ENCODE peak calls at places on chromosomes 5 and 9, in ten cellular contexts. One of them, this sample, is unnamed. For H3K27me3, the result is how much of the 10 kb centered on the place peaks cover.

GRCh38 chr5:17204133-17204489 is 13.3 kb upstream of the BASP1 start:
- DNase-seq in left ventricle myocardium inferior: no peak
- DNase-seq in aorta: no peak
- DNase-seq in foreskin keratinocyte: no peak
- DNase-seq in neural progenitor cell: no peak
- DNase-seq in BE2C: no peak
- DNase-seq in gastrocnemius medialis: no peak
- DNase-seq in cardiac muscle cell: no peak
- DNase-seq in lung: no peak
- DNase-seq in PC-3: no peak
- DNase-seq in this sample: no peak

GRCh38 chr5:55308254-55308836 is 556 bp downstream of the MTREX start:
- DNase-seq in left ventricle myocardium inferior: no peak
- DNase-seq in aorta: no peak
- DNase-seq in foreskin keratinocyte: peak
- DNase-seq in neural progenitor cell: no peak
- DNase-seq in BE2C: peak
- DNase-seq in gastrocnemius medialis: peak
- DNase-seq in cardiac muscle cell: peak
- DNase-seq in lung: no peak
- DNase-seq in PC-3: no peak
- DNase-seq in this sample: no peak

GRCh38 chr5:177327539-177328522 is 16.1 kb upstream of the MXD3 start:
- DNase-seq in left ventricle myocardium inferior: peak
- DNase-seq in aorta: peak
- DNase-seq in foreskin keratinocyte: no peak
- DNase-seq in neural progenitor cell: no peak
- DNase-seq in BE2C: no peak
- DNase-seq in gastrocnemius medialis: no peak
- DNase-seq in cardiac muscle cell: peak
- DNase-seq in lung: no peak
- DNase-seq in PC-3: peak
- DNase-seq in this sample: no peak

GRCh38 chr5:155665371-155665770 is 651.8 kb downstream of the KIF4B start:
- DNase-seq in left ventricle myocardium inferior: no peak
- DNase-seq in aorta: no peak
- DNase-seq in foreskin keratinocyte: no peak
- DNase-seq in neural progenitor cell: no peak
- DNase-seq in BE2C: no peak
- DNase-seq in gastrocnemius medialis: no peak
- DNase-seq in cardiac muscle cell: no peak
- DNase-seq in lung: no peak
- DNase-seq in PC-3: no peak
- DNase-seq in this sample: no peak

GRCh38 chr9:138101444-138102234 is 224.1 kb downstream of the CACNA1B start:
- DNase-seq in left ventricle myocardium inferior: no peak
- DNase-seq in aorta: no peak
- DNase-seq in foreskin keratinocyte: no peak
- DNase-seq in neural progenitor cell: no peak
- DNase-seq in BE2C: no peak
- DNase-seq in gastrocnemius medialis: no peak
- DNase-seq in cardiac muscle cell: no peak
- DNase-seq in lung: no peak
- DNase-seq in PC-3: no peak
- DNase-seq in this sample: no peak

GRCh38 chr5:72472666-72473422 is 34.4 kb downstream of the ZNF366 start:
- DNase-seq in left ventricle myocardium inferior: no peak
- DNase-seq in aorta: no peak
- DNase-seq in foreskin keratinocyte: no peak
- DNase-seq in neural progenitor cell: no peak
- DNase-seq in BE2C: no peak
- DNase-seq in gastrocnemius medialis: no peak
- DNase-seq in cardiac muscle cell: peak
- DNase-seq in lung: no peak
- DNase-seq in PC-3: peak
- DNase-seq in this sample: no peak

GRCh38 chr9:88593537-88594185 is 58.7 kb downstream of the NXNL2 start:
- DNase-seq in left ventricle myocardium inferior: no peak
- DNase-seq in aorta: no peak
- DNase-seq in foreskin keratinocyte: no peak
- DNase-seq in neural progenitor cell: peak
- DNase-seq in BE2C: peak
- DNase-seq in gastrocnemius medialis: no peak
- DNase-seq in cardiac muscle cell: peak
- DNase-seq in lung: peak
- DNase-seq in PC-3: peak
- DNase-seq in this sample: no peak

GRCh38 chr5:55406292-55406691 is 98.5 kb downstream of the MTREX start:
- DNase-seq in left ventricle myocardium inferior: no peak
- DNase-seq in aorta: no peak
- DNase-seq in foreskin keratinocyte: no peak
- DNase-seq in neural progenitor cell: no peak
- DNase-seq in BE2C: no peak
- DNase-seq in gastrocnemius medialis: no peak
- DNase-seq in cardiac muscle cell: no peak
- DNase-seq in lung: no peak
- DNase-seq in PC-3: no peak
- DNase-seq in this sample: no peak

GRCh38 chr9:132885691-132886357 is 7.1 kb downstream of the SPACA9 start:
- DNase-seq in left ventricle myocardium inferior: no peak
- DNase-seq in aorta: no peak
- DNase-seq in foreskin keratinocyte: no peak
- DNase-seq in neural progenitor cell: no peak
- DNase-seq in BE2C: no peak
- DNase-seq in gastrocnemius medialis: no peak
- DNase-seq in cardiac muscle cell: no peak
- DNase-seq in lung: no peak
- DNase-seq in PC-3: no peak
- DNase-seq in this sample: no peak

GRCh38 chr9:121771851-121772599 is 120.6 kb downstream of the DAB2IP start:
- DNase-seq in left ventricle myocardium inferior: peak
- DNase-seq in aorta: peak
- DNase-seq in foreskin keratinocyte: no peak
- DNase-seq in neural progenitor cell: no peak
- DNase-seq in BE2C: peak
- DNase-seq in gastrocnemius medialis: no peak
- DNase-seq in cardiac muscle cell: no peak
- DNase-seq in lung: no peak
- DNase-seq in PC-3: no peak
- DNase-seq in this sample: no peak

GRCh38 chr9:78306222-78307076 is 9.5 kb downstream of the PSAT1 start:
- DNase-seq in left ventricle myocardium inferior: no peak
- DNase-seq in aorta: no peak
- DNase-seq in foreskin keratinocyte: no peak
- DNase-seq in neural progenitor cell: no peak
- DNase-seq in BE2C: no peak
- DNase-seq in gastrocnemius medialis: no peak
- DNase-seq in cardiac muscle cell: no peak
- DNase-seq in lung: no peak
- DNase-seq in PC-3: no peak
- DNase-seq in this sample: no peak

DNA sequence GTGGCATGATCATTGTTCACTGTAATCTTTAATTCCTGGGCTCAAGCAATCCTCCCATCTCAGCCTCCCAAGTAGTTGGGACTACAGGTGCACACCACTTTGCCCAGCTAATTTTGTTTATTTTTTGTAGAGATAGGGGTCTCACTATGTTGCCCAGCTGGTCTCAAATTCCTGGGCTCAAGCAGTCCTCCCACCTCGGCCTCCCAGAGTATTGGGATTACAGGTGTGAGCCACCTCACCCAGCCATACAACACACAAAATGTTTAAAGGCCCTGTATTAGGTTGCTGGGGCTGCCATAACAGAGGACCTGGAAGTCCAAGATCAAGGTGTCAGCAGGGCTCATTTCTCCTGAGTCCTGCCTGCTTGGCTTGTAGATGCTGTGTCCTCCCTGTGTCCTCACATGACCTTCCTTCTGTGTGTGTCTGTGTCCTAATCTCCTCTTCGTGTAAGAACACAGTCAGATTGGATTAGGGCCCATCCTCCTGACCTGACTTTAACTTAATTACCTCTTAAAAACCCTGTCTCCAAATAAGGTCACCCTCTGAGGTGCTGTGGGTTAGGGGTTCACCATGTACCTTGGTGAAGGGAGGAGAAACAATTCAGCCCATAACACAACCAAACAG is 5.4 kb downstream of the UBE2QL1 start:
- DNase-seq in left ventricle myocardium inferior: no peak
- DNase-seq in aorta: no peak
- DNase-seq in foreskin keratinocyte: no peak
- DNase-seq in neural progenitor cell: no peak
- DNase-seq in BE2C: no peak
- DNase-seq in gastrocnemius medialis: peak
- DNase-seq in cardiac muscle cell: no peak
- DNase-seq in lung: no peak
- DNase-seq in PC-3: no peak
- DNase-seq in this sample: no peak
- H3K27me3 ChIP-seq in left ventricle myocardium inferior: half or more
- H3K27me3 ChIP-seq in aorta: under half
- H3K27me3 ChIP-seq in foreskin keratinocyte: under half
- H3K27me3 ChIP-seq in neural progenitor cell: half or more
- H3K27me3 ChIP-seq in BE2C: under half
- H3K27me3 ChIP-seq in gastrocnemius medialis: under half
- H3K27me3 ChIP-seq in cardiac muscle cell: under half
- H3K27me3 ChIP-seq in lung: under half
- H3K27me3 ChIP-seq in PC-3: under half
- H3K27me3 ChIP-seq in this sample: under half

GRCh38 chr5:50712479-50712878 is 46.0 kb downstream of the PARP8 start:
- DNase-seq in left ventricle myocardium inferior: no peak
- DNase-seq in aorta: no peak
- DNase-seq in foreskin keratinocyte: no peak
- DNase-seq in neural progenitor cell: no peak
- DNase-seq in BE2C: no peak
- DNase-seq in gastrocnemius medialis: no peak
- DNase-seq in cardiac muscle cell: no peak
- DNase-seq in lung: no peak
- DNase-seq in PC-3: no peak
- DNase-seq in this sample: no peak

GRCh38 chr5:50715001-50715400 is 48.6 kb downstream of the PARP8 start:
- DNase-seq in left ventricle myocardium inferior: no peak
- DNase-seq in aorta: no peak
- DNase-seq in foreskin keratinocyte: no peak
- DNase-seq in neural progenitor cell: no peak
- DNase-seq in BE2C: no peak
- DNase-seq in gastrocnemius medialis: no peak
- DNase-seq in cardiac muscle cell: no peak
- DNase-seq in lung: no peak
- DNase-seq in PC-3: no peak
- DNase-seq in this sample: no peak

GRCh38 chr5:50709471-50709870 is 43.0 kb downstream of the PARP8 start:
- DNase-seq in left ventricle myocardium inferior: no peak
- DNase-seq in aorta: no peak
- DNase-seq in foreskin keratinocyte: no peak
- DNase-seq in neural progenitor cell: no peak
- DNase-seq in BE2C: no peak
- DNase-seq in gastrocnemius medialis: no peak
- DNase-seq in cardiac muscle cell: peak
- DNase-seq in lung: no peak
- DNase-seq in PC-3: no peak
- DNase-seq in this sample: no peak

GRCh38 chr5:50711280-50711679 is 44.8 kb downstream of the PARP8 start:
- DNase-seq in left ventricle myocardium inferior: no peak
- DNase-seq in aorta: no peak
- DNase-seq in foreskin keratinocyte: no peak
- DNase-seq in neural progenitor cell: no peak
- DNase-seq in BE2C: no peak
- DNase-seq in gastrocnemius medialis: no peak
- DNase-seq in cardiac muscle cell: no peak
- DNase-seq in lung: no peak
- DNase-seq in PC-3: no peak
- DNase-seq in this sample: peak

DNA sequence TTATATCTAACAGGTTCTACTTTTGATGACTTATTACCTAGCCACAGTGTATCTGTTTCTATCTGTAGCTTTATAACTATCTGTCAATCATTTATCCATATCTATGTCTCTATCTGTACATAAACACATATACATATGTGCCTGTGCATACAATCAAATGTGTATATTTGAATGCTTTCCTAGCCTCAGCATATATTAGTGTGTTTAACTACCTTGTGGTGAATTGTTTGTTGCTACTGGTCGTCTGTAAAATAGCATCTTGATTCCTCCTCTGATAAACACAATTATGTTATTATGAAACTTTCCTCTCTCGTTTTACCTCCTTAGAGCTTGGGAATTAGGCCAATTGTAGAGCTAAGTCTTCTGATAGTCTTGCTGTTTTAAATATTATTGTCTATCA is 44.4 kb downstream of the PARP8 start:
- DNase-seq in left ventricle myocardium inferior: no peak
- DNase-seq in aorta: no peak
- DNase-seq in foreskin keratinocyte: no peak
- DNase-seq in neural progenitor cell: no peak
- DNase-seq in BE2C: no peak
- DNase-seq in gastrocnemius medialis: no peak
- DNase-seq in cardiac muscle cell: no peak
- DNase-seq in lung: no peak
- DNase-seq in PC-3: no peak
- DNase-seq in this sample: no peak
- H3K27me3 ChIP-seq in left ventricle myocardium inferior: under half
- H3K27me3 ChIP-seq in aorta: under half
- H3K27me3 ChIP-seq in foreskin keratinocyte: under half
- H3K27me3 ChIP-seq in neural progenitor cell: under half
- H3K27me3 ChIP-seq in BE2C: under half
- H3K27me3 ChIP-seq in gastrocnemius medialis: under half
- H3K27me3 ChIP-seq in cardiac muscle cell: under half
- H3K27me3 ChIP-seq in lung: under half
- H3K27me3 ChIP-seq in PC-3: under half
- H3K27me3 ChIP-seq in this sample: under half

GRCh38 chr5:135921388-135921787 is 25.7 kb upstream of the IL9 start:
- DNase-seq in left ventricle myocardium inferior: no peak
- DNase-seq in aorta: no peak
- DNase-seq in foreskin keratinocyte: peak
- DNase-seq in neural progenitor cell: no peak
- DNase-seq in BE2C: no peak
- DNase-seq in gastrocnemius medialis: no peak
- DNase-seq in cardiac muscle cell: peak
- DNase-seq in lung: no peak
- DNase-seq in PC-3: peak
- DNase-seq in this sample: no peak
- H3K27me3 ChIP-seq in left ventricle myocardium inferior: half or more
- H3K27me3 ChIP-seq in aorta: under half
- H3K27me3 ChIP-seq in foreskin keratinocyte: half or more
- H3K27me3 ChIP-seq in neural progenitor cell: half or more
- H3K27me3 ChIP-seq in BE2C: under half
- H3K27me3 ChIP-seq in gastrocnemius medialis: under half
- H3K27me3 ChIP-seq in cardiac muscle cell: half or more
- H3K27me3 ChIP-seq in lung: under half
- H3K27me3 ChIP-seq in PC-3: under half
- H3K27me3 ChIP-seq in this sample: under half

DNA sequence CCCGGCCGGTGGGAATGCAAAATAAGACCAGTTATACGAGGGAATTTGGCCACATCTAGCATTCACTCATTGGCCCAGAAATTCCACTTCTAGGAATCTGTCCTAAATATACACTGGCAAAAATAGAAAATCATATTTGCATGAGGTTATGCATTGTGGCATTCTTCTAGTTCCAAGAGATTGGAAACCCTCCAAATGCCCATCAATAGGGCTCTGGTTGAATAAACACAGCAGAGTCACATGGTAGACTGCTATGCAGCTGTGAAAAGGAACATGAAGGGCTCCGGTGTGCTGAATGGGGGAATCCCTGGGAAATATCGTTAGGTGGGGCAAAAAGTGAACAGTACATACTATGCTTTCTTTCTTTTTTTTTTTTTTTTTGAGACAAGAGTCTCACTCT is 36.8 kb downstream of the PTGES start:
- DNase-seq in left ventricle myocardium inferior: no peak
- DNase-seq in aorta: no peak
- DNase-seq in foreskin keratinocyte: no peak
- DNase-seq in neural progenitor cell: no peak
- DNase-seq in BE2C: no peak
- DNase-seq in gastrocnemius medialis: no peak
- DNase-seq in cardiac muscle cell: no peak
- DNase-seq in lung: no peak
- DNase-seq in PC-3: no peak
- DNase-seq in this sample: no peak
- H3K27me3 ChIP-seq in left ventricle myocardium inferior: under half
- H3K27me3 ChIP-seq in aorta: under half
- H3K27me3 ChIP-seq in foreskin keratinocyte: under half
- H3K27me3 ChIP-seq in neural progenitor cell: under half
- H3K27me3 ChIP-seq in BE2C: under half
- H3K27me3 ChIP-seq in gastrocnemius medialis: under half
- H3K27me3 ChIP-seq in cardiac muscle cell: under half
- H3K27me3 ChIP-seq in lung: under half
- H3K27me3 ChIP-seq in PC-3: under half
- H3K27me3 ChIP-seq in this sample: under half

This sample was measured in effector memory CD4-positive, alpha-beta T cell.